ENCODE peak calls at places on chromosome X, in five cellular contexts. One of them, this sample, is unnamed.
A peak's percentile ranks its signal among the peaks of the same experiment; 100 is the strongest.

GRCh38 chrX:23012162-23012561 is 12.4 kb downstream of the DDX53 start:
- DNase-seq in aorta: no peak
- DNase-seq in naive thymus-derived CD8-positive, alpha-beta T cell: no peak
- DNase-seq in NAMALWA: no peak
- DNase-seq in suprapubic skin: no peak
- DNase-seq in this sample: peak; percentile 26

GRCh38 chrX:40149286-40150175 is 51.8 kb upstream of the BCOR start:
- DNase-seq in aorta: no peak
- DNase-seq in naive thymus-derived CD8-positive, alpha-beta T cell: no peak
- DNase-seq in NAMALWA: no peak
- DNase-seq in suprapubic skin: no peak
- DNase-seq in this sample: no peak

GRCh38 chrX:11722304-11722703 is 35.7 kb upstream of the MSL3 start:
- DNase-seq in aorta: no peak
- DNase-seq in naive thymus-derived CD8-positive, alpha-beta T cell: no peak
- DNase-seq in NAMALWA: no peak
- DNase-seq in suprapubic skin: no peak
- DNase-seq in this sample: no peak

GRCh38 chrX:68109162-68109561 is 324.1 kb downstream of the OPHN1 start:
- DNase-seq in aorta: no peak
- DNase-seq in naive thymus-derived CD8-positive, alpha-beta T cell: no peak
- DNase-seq in NAMALWA: no peak
- DNase-seq in suprapubic skin: no peak
- DNase-seq in this sample: no peak

GRCh38 chrX:37314526-37314925 is 34.6 kb upstream of the PRRG1 start:
- DNase-seq in aorta: no peak
- DNase-seq in naive thymus-derived CD8-positive, alpha-beta T cell: no peak
- DNase-seq in NAMALWA: no peak
- DNase-seq in suprapubic skin: no peak
- DNase-seq in this sample: no peak

GRCh38 chrX:444305-444704 is 57.6 kb upstream of the PPP2R3B start:
- DNase-seq in aorta: no peak
- DNase-seq in naive thymus-derived CD8-positive, alpha-beta T cell: no peak
- DNase-seq in NAMALWA: no peak
- DNase-seq in suprapubic skin: no peak
- DNase-seq in this sample: no peak

GRCh38 chrX:69019073-69019890 is 146.0 kb downstream of the PJA1 start:
- DNase-seq in aorta: no peak
- DNase-seq in naive thymus-derived CD8-positive, alpha-beta T cell: no peak
- DNase-seq in NAMALWA: no peak
- DNase-seq in suprapubic skin: no peak
- DNase-seq in this sample: no peak

GRCh38 chrX:46913710-46914109 is 1.5 kb downstream of the JADE3 start:
- DNase-seq in aorta: no peak
- DNase-seq in naive thymus-derived CD8-positive, alpha-beta T cell: no peak
- DNase-seq in NAMALWA: peak; percentile 24
- DNase-seq in suprapubic skin: no peak
- DNase-seq in this sample: peak; percentile 51

GRCh38 chrX:6891404-6891803 is 256.1 kb upstream of the STS start:
- DNase-seq in aorta: no peak
- DNase-seq in naive thymus-derived CD8-positive, alpha-beta T cell: no peak
- DNase-seq in NAMALWA: no peak
- DNase-seq in suprapubic skin: no peak
- DNase-seq in this sample: no peak

GRCh38 chrX:25721564-25721963 is 416.6 kb upstream of the MAGEB18 start:
- DNase-seq in aorta: no peak
- DNase-seq in naive thymus-derived CD8-positive, alpha-beta T cell: no peak
- DNase-seq in NAMALWA: peak; percentile 31
- DNase-seq in suprapubic skin: no peak
- DNase-seq in this sample: peak; percentile 53

GRCh38 chrX:154735695-154736393 is 15.0 kb downstream of the GAB3 start:
- DNase-seq in aorta: peak; percentile 65
- DNase-seq in naive thymus-derived CD8-positive, alpha-beta T cell: no peak
- DNase-seq in NAMALWA: no peak
- DNase-seq in suprapubic skin: no peak
- DNase-seq in this sample: no peak

GRCh38 chrX:120549483-120550452 is 11.0 kb downstream of the CUL4B start:
- DNase-seq in aorta: no peak
- DNase-seq in naive thymus-derived CD8-positive, alpha-beta T cell: no peak
- DNase-seq in NAMALWA: no peak
- DNase-seq in suprapubic skin: no peak
- DNase-seq in this sample: no peak

GRCh38 chrX:43973249-43973672 is at the start of gene NDP:
- DNase-seq in aorta: no peak
- DNase-seq in naive thymus-derived CD8-positive, alpha-beta T cell: no peak
- DNase-seq in NAMALWA: no peak
- DNase-seq in suprapubic skin: no peak
- DNase-seq in this sample: no peak

GRCh38 chrX:154349359-154349935 is 25.0 kb downstream of the FLNA start:
- DNase-seq in aorta: peak; percentile 38
- DNase-seq in naive thymus-derived CD8-positive, alpha-beta T cell: no peak
- DNase-seq in NAMALWA: no peak
- DNase-seq in suprapubic skin: no peak
- DNase-seq in this sample: no peak

GRCh38 chrX:150316564-150316963 is 46.6 kb upstream of the MAMLD1 start:
- DNase-seq in aorta: no peak
- DNase-seq in naive thymus-derived CD8-positive, alpha-beta T cell: no peak
- DNase-seq in NAMALWA: no peak
- DNase-seq in suprapubic skin: no peak
- DNase-seq in this sample: no peak

GRCh38 chrX:96389314-96390048 is 295.2 kb upstream of the DIAPH2 start:
- DNase-seq in aorta: no peak
- DNase-seq in naive thymus-derived CD8-positive, alpha-beta T cell: no peak
- DNase-seq in NAMALWA: no peak
- DNase-seq in suprapubic skin: no peak
- DNase-seq in this sample: no peak

GRCh38 chrX:22165732-22166457 is 106.8 kb upstream of the CBLL2 start:
- DNase-seq in aorta: no peak
- DNase-seq in naive thymus-derived CD8-positive, alpha-beta T cell: no peak
- DNase-seq in NAMALWA: no peak
- DNase-seq in suprapubic skin: no peak
- DNase-seq in this sample: no peak

GRCh38 chrX:135737361-135738071 is 24.1 kb downstream of the CT45A1 start:
- DNase-seq in aorta: no peak
- DNase-seq in naive thymus-derived CD8-positive, alpha-beta T cell: no peak
- DNase-seq in NAMALWA: peak; percentile 60
- DNase-seq in suprapubic skin: no peak
- DNase-seq in this sample: peak; percentile 37

GRCh38 chrX:23699636-23700194 is 32.4 kb downstream of the PRDX4 start:
- DNase-seq in aorta: no peak
- DNase-seq in naive thymus-derived CD8-positive, alpha-beta T cell: peak; percentile 0
- DNase-seq in NAMALWA: no peak
- DNase-seq in suprapubic skin: no peak
- DNase-seq in this sample: peak; percentile 86

GRCh38 chrX:119145241-119145653 is 17.6 kb upstream of the KIAA1210 start:
- DNase-seq in aorta: no peak
- DNase-seq in naive thymus-derived CD8-positive, alpha-beta T cell: no peak
- DNase-seq in NAMALWA: peak; percentile 5
- DNase-seq in suprapubic skin: no peak
- DNase-seq in this sample: peak; percentile 32

GRCh38 chrX:110145854-110146253 is 142.9 kb downstream of the TMEM164 start:
- DNase-seq in aorta: no peak
- DNase-seq in naive thymus-derived CD8-positive, alpha-beta T cell: no peak
- DNase-seq in NAMALWA: peak; percentile 51
- DNase-seq in suprapubic skin: no peak
- DNase-seq in this sample: peak; percentile 56

GRCh38 chrX:78104447-78105176 is 564 bp downstream of the PGK1 start:
- DNase-seq in aorta: peak; percentile 67
- DNase-seq in naive thymus-derived CD8-positive, alpha-beta T cell: peak; percentile 27
- DNase-seq in NAMALWA: peak; percentile 71
- DNase-seq in suprapubic skin: peak; percentile 68
- DNase-seq in this sample: peak; percentile 67

GRCh38 chrX:71617742-71618141 is 569 bp downstream of the CXCR3 start:
- DNase-seq in aorta: no peak
- DNase-seq in naive thymus-derived CD8-positive, alpha-beta T cell: no peak
- DNase-seq in NAMALWA: no peak
- DNase-seq in suprapubic skin: no peak
- DNase-seq in this sample: no peak

GRCh38 chrX:136767104-136767941 is 13.4 kb downstream of the ARHGEF6 start:
- DNase-seq in aorta: peak; percentile 84
- DNase-seq in naive thymus-derived CD8-positive, alpha-beta T cell: peak; percentile 7
- DNase-seq in NAMALWA: peak; percentile 67
- DNase-seq in suprapubic skin: peak; percentile 76
- DNase-seq in this sample: peak; percentile 90

GRCh38 chrX:99371976-99372595 is 1038.0 kb downstream of the PCDH19 start:
- DNase-seq in aorta: no peak
- DNase-seq in naive thymus-derived CD8-positive, alpha-beta T cell: no peak
- DNase-seq in NAMALWA: no peak
- DNase-seq in suprapubic skin: no peak
- DNase-seq in this sample: no peak

GRCh38 chrX:31483336-31483735 is 411.5 kb upstream of the FTHL17 start:
- DNase-seq in aorta: no peak
- DNase-seq in naive thymus-derived CD8-positive, alpha-beta T cell: no peak
- DNase-seq in NAMALWA: no peak
- DNase-seq in suprapubic skin: no peak
- DNase-seq in this sample: no peak

GRCh38 chrX:133607419-133608348 is 192.4 kb upstream of the GPC4 start:
- DNase-seq in aorta: no peak
- DNase-seq in naive thymus-derived CD8-positive, alpha-beta T cell: no peak
- DNase-seq in NAMALWA: no peak
- DNase-seq in suprapubic skin: no peak
- DNase-seq in this sample: no peak

GRCh38 chrX:40513012-40513411 is 67.8 kb upstream of the ATP6AP2 start:
- DNase-seq in aorta: no peak
- DNase-seq in naive thymus-derived CD8-positive, alpha-beta T cell: no peak
- DNase-seq in NAMALWA: no peak
- DNase-seq in suprapubic skin: no peak
- DNase-seq in this sample: no peak

GRCh38 chrX:107744868-107745267 is 30.7 kb downstream of the TSC22D3 start:
- DNase-seq in aorta: no peak
- DNase-seq in naive thymus-derived CD8-positive, alpha-beta T cell: no peak
- DNase-seq in NAMALWA: no peak
- DNase-seq in suprapubic skin: no peak
- DNase-seq in this sample: no peak

GRCh38 chrX:47991263-47992092 is 12.3 kb downstream of the ZNF182 start:
- DNase-seq in aorta: no peak
- DNase-seq in naive thymus-derived CD8-positive, alpha-beta T cell: no peak
- DNase-seq in NAMALWA: no peak
- DNase-seq in suprapubic skin: no peak
- DNase-seq in this sample: peak; percentile 34

GRCh38 chrX:10414872-10415703 is 205.3 kb downstream of the MID1 start:
- DNase-seq in aorta: no peak
- DNase-seq in naive thymus-derived CD8-positive, alpha-beta T cell: no peak
- DNase-seq in NAMALWA: no peak
- DNase-seq in suprapubic skin: no peak
- DNase-seq in this sample: no peak

GRCh38 chrX:115957862-115958490 is 212.6 kb upstream of the AGTR2 start:
- DNase-seq in aorta: no peak
- DNase-seq in naive thymus-derived CD8-positive, alpha-beta T cell: no peak
- DNase-seq in NAMALWA: no peak
- DNase-seq in suprapubic skin: no peak
- DNase-seq in this sample: peak; percentile 46

GRCh38 chrX:70452143-70452733 is 7.6 kb downstream of the DLG3 start:
- DNase-seq in aorta: peak; percentile 64
- DNase-seq in naive thymus-derived CD8-positive, alpha-beta T cell: peak; percentile 16
- DNase-seq in NAMALWA: peak; percentile 54
- DNase-seq in suprapubic skin: no peak
- DNase-seq in this sample: peak; percentile 74

This sample was measured in KBM-7.